ENCODE peak calls at places on chromosomes 16 and 17, in seven cellular contexts. P is mammary epithelial cell, I is PC-3, C is OCI-LY7, J is MM.1S, R is right atrium auricular region, Z is thoracic aorta. H is an unnamed sample.

GRCh38 chr17:76527430-76528111 is 9.9 kb downstream of the CYGB start:
- DNase-seq in P (peak; percentile 62), I (peak; percentile 85), C (peak; percentile 92), J (no peak), R (peak; percentile 92), Z (peak; percentile 38), H (peak; percentile 85)

GRCh38 chr16:20873331-20873730 is 26.8 kb downstream of the DCUN1D3 start:
- DNase-seq in P (no peak), I (no peak), C (no peak), J (no peak), R (no peak), Z (no peak), H (no peak)

GRCh38 chr16:30949655-30950515 is 1.0 kb downstream of the ORAI3 start:
- DNase-seq in P (peak; percentile 98), I (peak; percentile 20), C (peak; percentile 57), J (peak; percentile 58), R (peak; percentile 97), Z (no peak), H (peak; percentile 87)

GRCh38 chr16:15493416-15494181 is 59.2 kb downstream of the BMERB1 start:
- DNase-seq in P (no peak), I (no peak), C (no peak), J (no peak), R (no peak), Z (no peak), H (no peak)

GRCh38 chr17:65553646-65554567 is 7.5 kb downstream of the AXIN2 start:
- DNase-seq in P (no peak), I (no peak), C (no peak), J (no peak), R (no peak), Z (no peak), H (no peak)

GRCh38 chr17:65156185-65156834 is 19.1 kb downstream of the RGS9 start:
- DNase-seq in P (no peak), I (no peak), C (no peak), J (no peak), R (no peak), Z (no peak), H (no peak)

GRCh38 chr17:1800240-1800639 is 29.5 kb downstream of the SMYD4 start:
- DNase-seq in P (no peak), I (no peak), C (no peak), J (no peak), R (no peak), Z (no peak), H (no peak)

GRCh38 chr17:7222972-7223292 is 3.2 kb downstream of the ACADVL start:
- DNase-seq in P (no peak), I (no peak), C (no peak), J (no peak), R (no peak), Z (no peak), H (peak; percentile 17)

GRCh38 chr17:77883213-77883650 is 75.3 kb upstream of the TNRC6C start:
- DNase-seq in P (no peak), I (no peak), C (no peak), J (no peak), R (no peak), Z (no peak), H (peak; percentile 51)

GRCh38 chr16:24609417-24609739 is 70.0 kb downstream of the RBBP6 start:
- DNase-seq in P (no peak), I (no peak), C (no peak), J (no peak), R (no peak), Z (no peak), H (no peak)
- H3K4me3 ChIP-seq in P (no peak overlapping the region), I (no peak overlapping the region), C (no peak overlapping the region), J (no peak overlapping the region), R (no peak overlapping the region), Z (peak overlapping the region; percentile 68), H (no peak overlapping the region)

DNA sequence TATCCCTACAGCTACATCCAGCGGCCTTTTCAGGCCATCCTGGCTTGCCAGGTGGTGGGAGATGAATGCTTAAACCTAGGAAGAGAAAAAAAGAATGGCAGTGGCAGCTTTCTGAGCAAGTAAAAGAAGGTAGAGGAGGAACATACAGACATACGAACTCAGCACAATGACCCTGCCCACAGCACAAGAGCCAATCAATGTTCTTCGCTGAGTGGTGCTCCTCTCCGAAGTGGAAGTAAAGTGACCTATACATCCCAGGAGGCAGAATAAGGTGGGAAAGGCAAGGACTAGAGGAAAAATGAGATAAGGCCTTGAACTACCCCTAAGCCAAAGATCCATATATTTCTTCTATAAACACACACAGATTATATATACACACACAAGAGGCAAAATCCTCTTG is 28.7 kb downstream of the USP31 start:
- DNase-seq in P (no peak), I (no peak), C (no peak), J (no peak), R (no peak), Z (no peak), H (no peak)
- H3K4me1 ChIP-seq in P (peaks cover 48% of the 10 kb centered on the region), I (peaks cover 3% of the 10 kb centered on the region), C (no peaks in the 10 kb centered on the region), J (no peaks in the 10 kb centered on the region), R (peaks cover 75% of the 10 kb centered on the region), Z (peaks cover 40% of the 10 kb centered on the region), H (peaks cover 45% of the 10 kb centered on the region)

DNA sequence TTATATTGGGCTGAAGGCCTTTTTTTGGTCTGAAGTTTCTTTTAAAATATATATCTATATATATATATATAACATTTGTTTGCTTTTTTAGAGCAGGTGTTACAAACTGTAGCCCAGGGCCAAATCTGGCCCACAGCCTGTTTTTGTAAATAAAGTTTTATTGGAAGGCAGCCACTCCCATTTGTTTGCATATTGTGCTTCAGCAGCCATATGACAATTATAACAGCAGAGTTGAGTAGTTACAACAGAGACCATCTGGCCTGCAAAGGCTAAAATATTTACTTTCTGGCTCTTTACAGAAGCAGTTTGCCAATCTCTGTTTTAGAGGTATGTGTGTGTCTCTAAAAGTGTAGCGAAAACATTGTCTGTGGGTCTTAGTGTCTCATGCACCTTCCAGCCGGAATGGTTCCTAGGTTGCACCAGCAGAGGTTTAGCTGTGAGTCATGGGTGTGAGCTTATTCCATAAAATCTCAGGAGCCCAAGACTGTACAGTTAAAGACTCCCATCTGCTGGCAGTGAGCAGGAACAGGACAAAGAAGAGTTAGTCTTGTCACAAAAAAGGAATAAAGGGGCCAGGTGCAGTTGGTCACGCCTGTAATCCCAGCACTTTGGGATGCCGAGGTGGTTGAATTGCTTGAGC is 23.8 kb downstream of the LCMT1 start:
- DNase-seq in P (peak; percentile 48), I (peak; percentile 78), C (no peak), J (no peak), R (no peak), Z (no peak), H (no peak)
- TF ChIP-seq CTCF in P (peak; percentile 16), I (peak; percentile 67), C (peak; percentile 19), J (no peak), R (no peak), Z (no peak), H (no peak)

GRCh38 chr17:75393523-75394331 is 11.8 kb downstream of the GRB2 start:
- DNase-seq in P (peak; percentile 98), I (peak; percentile 99), C (peak; percentile 97), J (peak; percentile 93), R (peak; percentile 97), Z (peak; percentile 96), H (peak; percentile 99)

GRCh38 chr17:75396025-75396424 is 9.5 kb downstream of the GRB2 start:
- DNase-seq in P (no peak), I (no peak), C (no peak), J (no peak), R (no peak), Z (no peak), H (no peak)

GRCh38 chr17:75390982-75391381 is 14.5 kb downstream of the GRB2 start:
- DNase-seq in P (no peak), I (no peak), C (no peak), J (no peak), R (no peak), Z (no peak), H (no peak)

GRCh38 chr17:75394332-75394918 is 11.1 kb downstream of the GRB2 start:
- DNase-seq in P (no peak), I (peak; percentile 20), C (peak; percentile 43), J (no peak), R (no peak), Z (no peak), H (no peak)

DNA sequence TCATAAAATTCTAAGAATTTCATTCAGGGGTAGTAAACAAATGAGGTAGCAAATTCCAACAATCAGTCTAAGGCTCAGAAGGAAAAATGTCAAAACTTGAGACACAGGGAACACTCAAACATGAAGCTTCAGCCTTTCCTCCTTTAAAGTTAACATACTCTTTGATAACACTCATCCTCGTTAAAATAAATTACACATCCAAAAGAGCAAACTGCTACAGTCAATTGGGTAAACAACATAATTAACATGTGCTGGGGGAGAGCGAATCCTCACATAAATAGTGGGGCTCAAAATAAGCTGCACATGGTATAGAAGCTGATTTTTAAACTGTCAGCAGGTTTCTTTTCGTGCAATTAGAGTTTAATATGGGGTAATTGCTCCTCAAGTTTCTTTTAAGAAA is 12.9 kb downstream of the GRB2 start:
- DNase-seq in P (no peak), I (peak; percentile 23), C (no peak), J (no peak), R (no peak), Z (no peak), H (no peak)
- H3K4me3 ChIP-seq in P (peak overlapping the region; percentile 75), I (peak overlapping the region; percentile 81), C (no peak overlapping the region), J (no peak overlapping the region), R (no peak overlapping the region), Z (peak overlapping the region; percentile 74), H (peak overlapping the region; percentile 79)

DNA sequence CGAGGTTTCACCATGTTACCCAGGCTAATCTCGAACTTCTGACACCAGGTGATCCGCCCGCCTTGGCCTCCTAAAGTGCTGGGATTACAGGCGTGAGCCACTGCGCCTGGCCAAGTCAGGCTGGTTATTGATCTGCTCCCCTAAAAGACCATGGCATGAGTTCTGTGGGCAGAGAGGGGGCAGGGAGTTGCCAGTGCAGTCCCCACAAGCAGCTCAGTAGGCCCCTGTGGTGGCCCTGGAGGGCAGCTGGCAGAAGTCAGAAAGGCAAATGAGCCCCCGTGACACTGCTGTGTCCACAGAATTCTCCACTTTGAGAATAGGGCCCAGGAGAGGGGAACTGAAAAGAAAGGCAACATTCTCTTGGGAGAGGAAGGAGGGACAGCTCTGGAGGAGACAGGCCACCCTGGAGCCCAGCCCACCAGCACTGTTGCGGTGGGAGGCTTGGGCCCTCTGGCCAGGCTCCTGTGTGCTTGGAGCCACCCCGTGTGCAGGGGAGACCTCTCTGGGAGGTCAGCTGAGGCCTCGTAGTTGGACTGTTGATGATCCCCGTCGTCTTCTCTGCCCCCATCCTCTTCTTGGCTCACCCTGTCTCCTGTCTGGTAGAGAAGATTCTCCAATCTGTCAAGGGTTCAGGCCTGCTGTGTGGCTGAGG is 2.1 kb upstream of the AMDHD2 start:
- DNase-seq in P (no peak), I (no peak), C (no peak), J (no peak), R (no peak), Z (no peak), H (no peak)
- H3K4me1 ChIP-seq in P (peaks cover 51% of the 10 kb centered on the region), I (peaks cover 34% of the 10 kb centered on the region), C (peaks cover 39% of the 10 kb centered on the region), J (peaks cover 6% of the 10 kb centered on the region), R (peaks cover 67% of the 10 kb centered on the region), Z (peaks cover 43% of the 10 kb centered on the region), H (peaks cover 60% of the 10 kb centered on the region)

H was measured in psoas muscle.